ENCODE peak calls at places on chromosome 21, in four cellular contexts. N, D, J and M are unnamed samples.

GRCh38 chr21:39116761-39117425 is 66.4 kb downstream of the PSMG1 start:
- ATAC-seq in N (no peak), D (no peak), J (no peak), M (no peak)

GRCh38 chr21:45224189-45224938 is 63.3 kb downstream of the POFUT2 start:
- ATAC-seq in N (peak), D (peak), J (peak), M (peak)

GRCh38 chr21:33901421-33902288 is 13.9 kb downstream of the ATP5PO start:
- ATAC-seq in N (peak), D (peak), J (peak), M (no peak)

GRCh38 chr21:43763901-43764523 is 12.1 kb downstream of the CSTB start:
- ATAC-seq in N (no peak), D (no peak), J (no peak), M (no peak)

GRCh38 chr21:45322231-45322959 is 34.7 kb upstream of the POFUT2 start:
- ATAC-seq in N (no peak), D (no peak), J (no peak), M (no peak)

GRCh38 chr21:45748593-45748992 is 105.1 kb downstream of the PCBP3 start:
- ATAC-seq in N (no peak), D (no peak), J (no peak), M (no peak)

GRCh38 chr21:37383066-37383465 is 16.5 kb downstream of the DYRK1A start:
- ATAC-seq in N (no peak), D (no peak), J (no peak), M (no peak)

GRCh38 chr21:17612023-17612564 is 607 bp downstream of the BTG3 start:
- ATAC-seq in N (peak), D (peak), J (peak), M (peak)

GRCh38 chr21:32735524-32735923 is 7.7 kb upstream of the SYNJ1 start:
- ATAC-seq in N (no peak), D (no peak), J (no peak), M (peak)

GRCh38 chr21:44348861-44349260 is 4.6 kb upstream of the TRPM2 start:
- ATAC-seq in N (no peak), D (peak), J (no peak), M (no peak)

GRCh38 chr21:36388835-36389234 is 3.6 kb downstream of the CHAF1B start:
- ATAC-seq in N (no peak), D (no peak), J (peak), M (no peak)

GRCh38 chr21:35303085-35303484 is 254.0 kb upstream of the RUNX1 start:
- ATAC-seq in N (peak), D (no peak), J (no peak), M (no peak)

GRCh38 chr21:43210454-43211084 is 41.8 kb downstream of the CRYAA start:
- ATAC-seq in N (peak), D (peak), J (no peak), M (no peak)

GRCh38 chr21:36080386-36080785 is 10.6 kb downstream of the CBR1 start:
- ATAC-seq in N (peak), D (no peak), J (no peak), M (no peak)

GRCh38 chr21:27171704-27172103 is 204.8 kb upstream of the ADAMTS5 start:
- ATAC-seq in N (no peak), D (no peak), J (no peak), M (no peak)

GRCh38 chr21:41168391-41169257 is 664 bp downstream of the BACE2 start:
- ATAC-seq in N (peak), D (peak), J (peak), M (no peak)

GRCh38 chr21:43578677-43579313 is 80.5 kb downstream of the HSF2BP start:
- ATAC-seq in N (no peak), D (no peak), J (peak), M (no peak)

GRCh38 chr21:20729376-20729775 is 268.8 kb upstream of the NCAM2 start:
- ATAC-seq in N (no peak), D (no peak), J (no peak), M (no peak)

GRCh38 chr21:37508341-37508740 is 141.8 kb downstream of the DYRK1A start:
- ATAC-seq in N (no peak), D (no peak), J (no peak), M (no peak)

GRCh38 chr21:30478015-30478414 is 2.2 kb downstream of the KRTAP19-1 start:
- ATAC-seq in N (no peak), D (no peak), J (no peak), M (no peak)

GRCh38 chr21:44749116-44749758 is 37.9 kb upstream of the TSPEAR start:
- ATAC-seq in N (no peak), D (no peak), J (no peak), M (no peak)

GRCh38 chr21:36908260-36908908 is 58.1 kb downstream of the HLCS start:
- ATAC-seq in N (no peak), D (no peak), J (no peak), M (no peak)